ENCODE peak calls at places on chromosomes 7 and 10, in nine cellular contexts. G is K562, W is HL-60, L is A549, C is GM23338, P is HCT116, M is SK-N-SH, O is HepG2, J is GM12878. A is an unnamed sample.

GRCh38 chr10:93438796-93439253 is 43.3 kb downstream of the MYOF start:
- DNase-seq in G (no peak), W (no peak), L (no peak), C (peak; percentile 95), P (peak; percentile 82), M (no peak), O (no peak), J (no peak), A (no peak)

GRCh38 chr10:43199088-43199683 is 60.9 kb downstream of the CSGALNACT2 start:
- DNase-seq in G (no peak), W (no peak), L (no peak), C (no peak), P (no peak), M (no peak), O (no peak), J (no peak), A (no peak)

GRCh38 chr10:131249238-131249956 is 62.1 kb downstream of the TCERG1L start:
- DNase-seq in G (no peak), W (no peak), L (no peak), C (no peak), P (no peak), M (no peak), O (no peak), J (no peak), A (no peak)

GRCh38 chr7:8418627-8419245 is 14.7 kb upstream of the NXPH1 start:
- DNase-seq in G (peak; percentile 62), W (peak; percentile 43), L (peak; percentile 31), C (peak; percentile 90), P (peak; percentile 57), M (peak; percentile 60), O (peak; percentile 52), J (peak; percentile 19), A (peak; percentile 45)

GRCh38 chr10:102420810-102421644 is at the start of gene FBXL15:
- DNase-seq in G (peak; percentile 77), W (peak; percentile 99), L (peak; percentile 93), C (peak; percentile 98), P (peak; percentile 99), M (peak; percentile 91), O (peak; percentile 95), J (peak; percentile 89), A (peak; percentile 93)

GRCh38 chr7:1564603-1565022 is 5.2 kb downstream of the PSMG3 start:
- DNase-seq in G (no peak), W (no peak), L (no peak), C (no peak), P (no peak), M (no peak), O (no peak), J (no peak), A (no peak)

GRCh38 chr7:11297764-11298163 is 324.1 kb downstream of the PHF14 start:
- DNase-seq in G (no peak), W (no peak), L (no peak), C (no peak), P (no peak), M (no peak), O (no peak), J (no peak), A (no peak)

GRCh38 chr7:156949541-156950380 is at the start of gene NOM1:
- DNase-seq in G (peak; percentile 97), W (peak; percentile 87), L (peak; percentile 80), C (peak; percentile 92), P (peak; percentile 56), M (peak; percentile 99), O (peak; percentile 66), J (peak; percentile 20), A (peak; percentile 20)

GRCh38 chr7:41193738-41194287 is 509.1 kb downstream of the INHBA start:
- DNase-seq in G (no peak), W (no peak), L (no peak), C (no peak), P (no peak), M (peak; percentile 72), O (no peak), J (no peak), A (no peak)

GRCh38 chr7:33152087-33152486 is 22.7 kb downstream of the BBS9 start:
- DNase-seq in G (no peak), W (no peak), L (no peak), C (no peak), P (no peak), M (peak; percentile 36), O (no peak), J (no peak), A (no peak)

GRCh38 chr7:45457591-45457990 is 116.6 kb upstream of the ADCY1 start:
- DNase-seq in G (no peak), W (no peak), L (no peak), C (no peak), P (no peak), M (peak; percentile 44), O (no peak), J (no peak), A (no peak)

GRCh38 chr7:151681726-151682125 is 162.0 kb upstream of the RHEB start:
- DNase-seq in G (no peak), W (no peak), L (no peak), C (no peak), P (no peak), M (no peak), O (no peak), J (no peak), A (no peak)

GRCh38 chr7:151679868-151680534 is 160.3 kb upstream of the RHEB start:
- DNase-seq in G (no peak), W (no peak), L (no peak), C (no peak), P (no peak), M (no peak), O (no peak), J (no peak), A (no peak)

GRCh38 chr7:151679073-151679708 is 159.5 kb upstream of the RHEB start:
- DNase-seq in G (no peak), W (no peak), L (no peak), C (no peak), P (no peak), M (no peak), O (no peak), J (no peak), A (no peak)

GRCh38 chr7:151682831-151683614 is 163.3 kb upstream of the RHEB start:
- DNase-seq in G (no peak), W (no peak), L (no peak), C (no peak), P (no peak), M (no peak), O (no peak), J (no peak), A (no peak)

GRCh38 chr7:151680810-151681209 is 161.1 kb upstream of the RHEB start:
- DNase-seq in G (no peak), W (no peak), L (no peak), C (no peak), P (no peak), M (no peak), O (no peak), J (no peak), A (no peak)
- TF ChIP-seq REST in G (no peak), W (no peak), L (no peak), C (no peak), P (no peak), M (no peak), O (no peak), J (no peak), A (no peak)

GRCh38 chr7:23276381-23276780 is 22.8 kb upstream of the MALSU1 start:
- DNase-seq in G (no peak), W (peak; percentile 61), L (no peak), C (peak; percentile 81), P (no peak), M (no peak), O (peak; percentile 38), J (no peak), A (no peak)
- TF ChIP-seq CTCF in G (peak; percentile 51), W (no peak), L (no peak), C (peak; percentile 56), P (peak; percentile 32), M (peak; percentile 42), O (peak; percentile 40), J (peak; percentile 40), A (peak; percentile 46)

GRCh38 chr10:15792777-15793176 is 67.5 kb downstream of the MINDY3 start:
- DNase-seq in G (no peak), W (no peak), L (no peak), C (no peak), P (no peak), M (no peak), O (no peak), J (no peak), A (no peak)

GRCh38 chr10:15793664-15794063 is 66.6 kb downstream of the MINDY3 start:
- DNase-seq in G (no peak), W (no peak), L (no peak), C (no peak), P (no peak), M (no peak), O (no peak), J (no peak), A (no peak)

GRCh38 chr10:15794569-15794968 is 65.7 kb downstream of the MINDY3 start:
- DNase-seq in G (no peak), W (no peak), L (no peak), C (no peak), P (no peak), M (no peak), O (no peak), J (no peak), A (no peak)

GRCh38 chr10:15789793-15790525 is 70.2 kb upstream of the ITGA8 start:
- DNase-seq in G (no peak), W (no peak), L (no peak), C (no peak), P (no peak), M (no peak), O (no peak), J (no peak), A (no peak)

DNA sequence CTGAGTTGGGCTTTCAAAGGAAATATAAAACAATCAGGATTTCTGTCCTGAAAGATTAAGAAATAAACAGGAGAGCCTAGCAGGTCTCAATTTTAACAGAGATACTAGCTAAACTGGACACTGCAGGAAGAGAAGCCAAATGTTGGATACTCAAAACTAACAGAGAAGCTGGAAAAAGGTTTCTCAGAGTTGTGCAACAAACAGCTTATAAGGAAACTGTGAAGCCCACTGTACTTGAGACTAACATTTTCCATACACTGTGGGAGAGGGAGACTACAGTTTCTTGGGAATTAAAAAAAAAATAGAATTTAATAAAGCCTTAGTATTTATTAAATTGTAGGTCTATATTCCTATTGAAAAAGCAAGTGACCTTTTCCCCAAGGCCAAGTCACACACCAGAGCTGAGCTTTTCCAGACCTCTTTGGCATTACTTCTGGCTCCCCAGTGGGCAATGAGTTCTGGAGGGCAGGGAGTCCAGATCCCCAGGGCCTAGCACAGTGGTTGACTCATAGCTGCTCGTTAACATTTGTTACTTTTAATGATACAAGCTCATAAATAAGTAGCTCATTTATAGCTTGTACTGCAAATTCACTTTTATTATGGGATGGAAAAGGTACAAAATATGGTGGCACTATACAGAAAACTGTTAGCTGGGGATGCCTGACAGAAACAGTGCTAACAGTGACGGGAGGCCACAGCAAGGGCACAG is 68.3 kb downstream of the MINDY3 start:
- DNase-seq in G (no peak), W (no peak), L (no peak), C (no peak), P (no peak), M (no peak), O (no peak), J (no peak), A (no peak)
- TF ChIP-seq REST in G (no peak), W (no peak), L (no peak), C (no peak), P (no peak), M (no peak), O (no peak), J (no peak), A (no peak)

DNA sequence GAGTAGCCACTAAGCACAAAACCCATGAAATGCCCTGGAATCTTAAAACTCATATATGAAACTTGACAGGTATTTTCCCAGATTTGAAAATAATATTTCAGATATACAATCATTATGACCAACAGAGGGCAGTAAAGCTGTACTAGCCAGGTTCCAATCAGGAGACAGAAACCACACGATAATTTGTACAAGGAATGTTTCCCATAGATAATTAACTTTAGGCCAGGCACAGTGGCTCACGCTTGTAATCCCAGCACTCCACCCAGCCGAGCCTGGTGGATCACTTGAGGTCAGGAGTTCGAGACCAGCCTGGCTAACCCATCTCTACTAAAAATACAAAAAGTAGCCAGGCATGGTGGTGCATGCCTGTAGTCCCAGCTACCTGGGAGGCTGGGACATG is 31.0 kb upstream of the NUB1 start:
- DNase-seq in G (peak; percentile 43), W (no peak), L (peak; percentile 37), C (no peak), P (no peak), M (peak; percentile 65), O (peak; percentile 62), J (no peak), A (no peak)
- TF ChIP-seq CTCF in G (peak; percentile 60), W (no peak), L (peak; percentile 44), C (peak; percentile 65), P (peak; percentile 44), M (peak; percentile 63), O (peak; percentile 24), J (peak; percentile 28), A (peak; percentile 68)

A was measured in Panc1.